ENCODE peak calls at places on chromosome 3, in five cellular contexts. One of them, this sample, is unnamed.

GRCh38 chr3:194300392-194300758 is 50.8 kb downstream of the CPN2 start:
- DNase-seq in activated CD8-positive, alpha-beta T cell treated with anti-CD3 and anti-CD28 coated beads for 36 hours: no peak
- DNase-seq in mesenteric fat pad: peak; percentile 90
- DNase-seq in HTR-8/SVneo: no peak
- DNase-seq in adrenal gland: peak; percentile 86
- DNase-seq in this sample: no peak

GRCh38 chr3:30245805-30246622 is 360.4 kb upstream of the TGFBR2 start:
- DNase-seq in adrenal gland: no peak
- DNase-seq in mesenteric fat pad: no peak
- DNase-seq in HTR-8/SVneo: no peak
- DNase-seq in activated CD8-positive, alpha-beta T cell treated with anti-CD3 and anti-CD28 coated beads for 36 hours: no peak
- DNase-seq in this sample: no peak

GRCh38 chr3:178703268-178703975 is 167.2 kb downstream of the KCNMB2 start:
- DNase-seq in activated CD8-positive, alpha-beta T cell treated with anti-CD3 and anti-CD28 coated beads for 36 hours: no peak
- DNase-seq in mesenteric fat pad: no peak
- DNase-seq in adrenal gland: no peak
- DNase-seq in HTR-8/SVneo: no peak
- DNase-seq in this sample: no peak

GRCh38 chr3:44058022-44058867 is 183.4 kb upstream of the TOPAZ1 start:
- DNase-seq in mesenteric fat pad: no peak
- DNase-seq in adrenal gland: no peak
- DNase-seq in HTR-8/SVneo: no peak
- DNase-seq in activated CD8-positive, alpha-beta T cell treated with anti-CD3 and anti-CD28 coated beads for 36 hours: peak; percentile 55
- DNase-seq in this sample: no peak

GRCh38 chr3:164018500-164018899 is 1059.8 kb downstream of the SI start:
- DNase-seq in activated CD8-positive, alpha-beta T cell treated with anti-CD3 and anti-CD28 coated beads for 36 hours: no peak
- DNase-seq in adrenal gland: no peak
- DNase-seq in HTR-8/SVneo: no peak
- DNase-seq in mesenteric fat pad: no peak
- DNase-seq in this sample: no peak

GRCh38 chr3:52247455-52248164 is 2.1 kb downstream of the PPM1M start:
- DNase-seq in adrenal gland: peak; percentile 44
- DNase-seq in mesenteric fat pad: peak; percentile 69
- DNase-seq in HTR-8/SVneo: no peak
- DNase-seq in activated CD8-positive, alpha-beta T cell treated with anti-CD3 and anti-CD28 coated beads for 36 hours: no peak
- DNase-seq in this sample: no peak

GRCh38 chr3:66557166-66557565 is 56.3 kb upstream of the LRIG1 start:
- DNase-seq in adrenal gland: no peak
- DNase-seq in mesenteric fat pad: no peak
- DNase-seq in HTR-8/SVneo: no peak
- DNase-seq in activated CD8-positive, alpha-beta T cell treated with anti-CD3 and anti-CD28 coated beads for 36 hours: no peak
- DNase-seq in this sample: no peak

GRCh38 chr3:99084156-99084555 is 182.7 kb upstream of the DCBLD2 start:
- DNase-seq in HTR-8/SVneo: no peak
- DNase-seq in activated CD8-positive, alpha-beta T cell treated with anti-CD3 and anti-CD28 coated beads for 36 hours: no peak
- DNase-seq in adrenal gland: no peak
- DNase-seq in mesenteric fat pad: no peak
- DNase-seq in this sample: no peak

GRCh38 chr3:153927107-153927506 is 194.1 kb upstream of the ARHGEF26 start:
- DNase-seq in activated CD8-positive, alpha-beta T cell treated with anti-CD3 and anti-CD28 coated beads for 36 hours: no peak
- DNase-seq in HTR-8/SVneo: peak; percentile 3
- DNase-seq in mesenteric fat pad: no peak
- DNase-seq in adrenal gland: no peak
- DNase-seq in this sample: no peak

GRCh38 chr3:12993022-12993622 is 80.1 kb downstream of the IQSEC1 start:
- DNase-seq in HTR-8/SVneo: peak; percentile 45
- DNase-seq in mesenteric fat pad: no peak
- DNase-seq in activated CD8-positive, alpha-beta T cell treated with anti-CD3 and anti-CD28 coated beads for 36 hours: no peak
- DNase-seq in adrenal gland: no peak
- DNase-seq in this sample: no peak

GRCh38 chr3:12750223-12750622 is 8.8 kb downstream of the TMEM40 start:
- DNase-seq in activated CD8-positive, alpha-beta T cell treated with anti-CD3 and anti-CD28 coated beads for 36 hours: no peak
- DNase-seq in mesenteric fat pad: no peak
- DNase-seq in HTR-8/SVneo: peak; percentile 62
- DNase-seq in adrenal gland: peak; percentile 75
- DNase-seq in this sample: no peak

GRCh38 chr3:140242818-140243276 is 307.9 kb downstream of the CLSTN2 start:
- DNase-seq in adrenal gland: no peak
- DNase-seq in mesenteric fat pad: no peak
- DNase-seq in HTR-8/SVneo: no peak
- DNase-seq in activated CD8-positive, alpha-beta T cell treated with anti-CD3 and anti-CD28 coated beads for 36 hours: no peak
- DNase-seq in this sample: no peak

GRCh38 chr3:105414841-105415240 is 48.1 kb downstream of the ALCAM start:
- DNase-seq in activated CD8-positive, alpha-beta T cell treated with anti-CD3 and anti-CD28 coated beads for 36 hours: no peak
- DNase-seq in adrenal gland: no peak
- DNase-seq in mesenteric fat pad: no peak
- DNase-seq in HTR-8/SVneo: no peak
- DNase-seq in this sample: no peak

GRCh38 chr3:127702151-127702578 is 29.4 kb downstream of the ABTB1 start:
- DNase-seq in adrenal gland: peak; percentile 93
- DNase-seq in HTR-8/SVneo: no peak
- DNase-seq in activated CD8-positive, alpha-beta T cell treated with anti-CD3 and anti-CD28 coated beads for 36 hours: no peak
- DNase-seq in mesenteric fat pad: peak; percentile 83
- DNase-seq in this sample: no peak